ENCODE peak calls at places on chromosomes 7 and 10, in five cellular contexts. C is RPMI7951, U is dermis blood vessel endothelial cell, E is astrocyte, M is HS-5. T is an unnamed sample.

GRCh38 chr10:95440326-95440725 is 120.8 kb downstream of the SORBS1 start:
- DNase-seq in E (no peak), C (no peak), M (no peak), U (no peak), T (no peak)

GRCh38 chr7:144391823-144392255 is 11.7 kb downstream of the NOBOX start:
- DNase-seq in M (peak), C (peak), E (peak), U (peak), T (no peak)

GRCh38 chr7:13920053-13920697 is 69.3 kb downstream of the ETV1 start:
- DNase-seq in E (peak), M (peak), C (peak), U (peak), T (peak)

GRCh38 chr10:125629758-125630376 is 53.1 kb downstream of the TEX36 start:
- DNase-seq in E (peak), M (no peak), C (peak), U (peak), T (peak)

GRCh38 chr10:56012146-56012545 is 348.9 kb downstream of the ZWINT start:
- DNase-seq in M (no peak), C (no peak), U (no peak), E (no peak), T (no peak)

GRCh38 chr7:106069471-106070200 is 42.5 kb downstream of the SYPL1 start:
- DNase-seq in C (no peak), M (no peak), U (no peak), E (no peak), T (no peak)

GRCh38 chr7:113963356-113963755 is 44.5 kb upstream of the PPP1R3A start:
- DNase-seq in E (no peak), C (no peak), M (no peak), U (no peak), T (no peak)

GRCh38 chr7:155420116-155420515 is 37.8 kb upstream of the EN2 start:
- DNase-seq in C (no peak), E (no peak), U (no peak), M (no peak), T (no peak)

GRCh38 chr10:14355750-14356149 is 25.0 kb upstream of the FRMD4A start:
- DNase-seq in M (no peak), C (no peak), U (no peak), E (no peak), T (no peak)

GRCh38 chr10:21257919-21258318 is 267.6 kb downstream of the SKIDA1 start:
- DNase-seq in M (no peak), E (no peak), U (peak), C (peak), T (no peak)

GRCh38 chr10:72277996-72278667 is 4.4 kb downstream of the DDIT4 start:
- DNase-seq in E (no peak), M (no peak), C (peak), U (no peak), T (no peak)

GRCh38 chr7:130649004-130649790 is 19.4 kb downstream of the COPG2 start:
- DNase-seq in U (peak), E (peak), M (no peak), C (peak), T (no peak)

GRCh38 chr7:54260868-54261475 is 281.2 kb upstream of the VSTM2A start:
- DNase-seq in U (no peak), M (peak), E (peak), C (peak), T (peak)

GRCh38 chr10:78433722-78434535 is 400.3 kb downstream of the RPS24 start:
- DNase-seq in M (no peak), U (no peak), C (peak), E (no peak), T (no peak)

GRCh38 chr10:49257159-49257558 is 41.8 kb upstream of the C10orf71 start:
- DNase-seq in M (no peak), C (no peak), E (no peak), U (no peak), T (no peak)

GRCh38 chr7:47470567-47471357 is 111.1 kb downstream of the TNS3 start:
- DNase-seq in U (no peak), C (peak), M (no peak), E (no peak), T (no peak)

GRCh38 chr7:20280475-20281351 is 50.0 kb upstream of the ITGB8 start:
- DNase-seq in M (peak), U (no peak), C (peak), E (peak), T (no peak)

GRCh38 chr10:22301193-22301592 is 15.0 kb upstream of the COMMD3 start:
- DNase-seq in E (no peak), M (no peak), C (no peak), U (no peak), T (no peak)

GRCh38 chr7:140231779-140232491 is 55.2 kb upstream of the KDM7A start:
- DNase-seq in C (no peak), U (no peak), E (no peak), M (no peak), T (no peak)

GRCh38 chr10:50538473-50539398 is 85.0 kb downstream of the SGMS1 start:
- DNase-seq in M (no peak), C (no peak), E (peak), U (peak), T (no peak)

GRCh38 chr7:115008465-115009114 is 86.7 kb downstream of the MDFIC start:
- DNase-seq in M (no peak), E (peak), C (no peak), U (no peak), T (no peak)

GRCh38 chr7:112765105-112765504 is 25.1 kb downstream of the TMEM168 start:
- DNase-seq in M (no peak), U (no peak), E (no peak), C (no peak), T (no peak)

GRCh38 chr10:69955897-69956832 is 96.5 kb upstream of the MACROH2A2 start:
- DNase-seq in U (no peak), M (no peak), E (no peak), C (no peak), T (peak)